ENCODE peak calls at places on chromosomes 6 and 20, in ten cellular contexts. One of them, this sample, is unnamed. For H3K36me3, the result is how much of the 10 kb centered on the place peaks cover.

GRCh38 chr20:49037962-49038387 is 8.1 kb upstream of the CSE1L start:
- DNase-seq in CD4-positive, CD25-positive, alpha-beta regulatory T cell: no peak
- DNase-seq in aorta: no peak
- DNase-seq in neuronal stem cell: no peak
- DNase-seq in upper lobe of right lung: no peak
- DNase-seq in mesenchymal stem cell: peak
- DNase-seq in lung: no peak
- DNase-seq in CD8-positive, alpha-beta T cell: no peak
- DNase-seq in psoas muscle: no peak
- DNase-seq in astrocyte: peak
- DNase-seq in this sample: no peak

GRCh38 chr6:33577106-33577535 is 3.0 kb downstream of the BAK1 start:
- DNase-seq in CD8-positive, alpha-beta T cell: no peak
- DNase-seq in lung: peak
- DNase-seq in CD4-positive, CD25-positive, alpha-beta regulatory T cell: peak
- DNase-seq in neuronal stem cell: no peak
- DNase-seq in psoas muscle: peak
- DNase-seq in upper lobe of right lung: peak
- DNase-seq in mesenchymal stem cell: no peak
- DNase-seq in aorta: peak
- DNase-seq in astrocyte: no peak
- DNase-seq in this sample: no peak

GRCh38 chr6:98835149-98836024 is 1.0 kb downstream of the POU3F2 start:
- DNase-seq in astrocyte: peak
- DNase-seq in mesenchymal stem cell: no peak
- DNase-seq in upper lobe of right lung: no peak
- DNase-seq in neuronal stem cell: peak
- DNase-seq in aorta: peak
- DNase-seq in CD8-positive, alpha-beta T cell: no peak
- DNase-seq in lung: no peak
- DNase-seq in psoas muscle: no peak
- DNase-seq in CD4-positive, CD25-positive, alpha-beta regulatory T cell: no peak
- DNase-seq in this sample: no peak

GRCh38 chr6:44854712-44855111 is 467.2 kb downstream of the CDC5L start:
- DNase-seq in astrocyte: no peak
- DNase-seq in upper lobe of right lung: no peak
- DNase-seq in CD8-positive, alpha-beta T cell: no peak
- DNase-seq in lung: no peak
- DNase-seq in psoas muscle: no peak
- DNase-seq in CD4-positive, CD25-positive, alpha-beta regulatory T cell: no peak
- DNase-seq in mesenchymal stem cell: no peak
- DNase-seq in neuronal stem cell: no peak
- DNase-seq in aorta: no peak
- DNase-seq in this sample: no peak

GRCh38 chr6:122753688-122754056 is 25.8 kb upstream of the FABP7 start:
- DNase-seq in upper lobe of right lung: no peak
- DNase-seq in astrocyte: peak
- DNase-seq in CD4-positive, CD25-positive, alpha-beta regulatory T cell: no peak
- DNase-seq in mesenchymal stem cell: no peak
- DNase-seq in neuronal stem cell: no peak
- DNase-seq in aorta: no peak
- DNase-seq in lung: peak
- DNase-seq in CD8-positive, alpha-beta T cell: no peak
- DNase-seq in psoas muscle: no peak
- DNase-seq in this sample: peak

GRCh38 chr20:2304180-2304579 is 8.4 kb downstream of the TGM3 start:
- DNase-seq in lung: no peak
- DNase-seq in psoas muscle: no peak
- DNase-seq in CD4-positive, CD25-positive, alpha-beta regulatory T cell: no peak
- DNase-seq in aorta: no peak
- DNase-seq in astrocyte: no peak
- DNase-seq in CD8-positive, alpha-beta T cell: no peak
- DNase-seq in neuronal stem cell: no peak
- DNase-seq in upper lobe of right lung: no peak
- DNase-seq in mesenchymal stem cell: no peak
- DNase-seq in this sample: no peak

GRCh38 chr6:84967389-84967788 is 203.0 kb upstream of the TBX18 start:
- DNase-seq in CD8-positive, alpha-beta T cell: no peak
- DNase-seq in neuronal stem cell: no peak
- DNase-seq in CD4-positive, CD25-positive, alpha-beta regulatory T cell: no peak
- DNase-seq in mesenchymal stem cell: peak
- DNase-seq in upper lobe of right lung: no peak
- DNase-seq in psoas muscle: no peak
- DNase-seq in aorta: no peak
- DNase-seq in lung: no peak
- DNase-seq in astrocyte: no peak
- DNase-seq in this sample: peak

GRCh38 chr6:73180076-73180717 is 45.1 kb downstream of the KHDC1L start:
- DNase-seq in CD8-positive, alpha-beta T cell: no peak
- DNase-seq in aorta: no peak
- DNase-seq in psoas muscle: no peak
- DNase-seq in mesenchymal stem cell: no peak
- DNase-seq in astrocyte: peak
- DNase-seq in lung: no peak
- DNase-seq in neuronal stem cell: no peak
- DNase-seq in CD4-positive, CD25-positive, alpha-beta regulatory T cell: no peak
- DNase-seq in upper lobe of right lung: no peak
- DNase-seq in this sample: peak

GRCh38 chr6:158774734-158775449 is 44.3 kb downstream of the EZR start:
- DNase-seq in psoas muscle: no peak
- DNase-seq in CD8-positive, alpha-beta T cell: no peak
- DNase-seq in upper lobe of right lung: no peak
- DNase-seq in lung: no peak
- DNase-seq in CD4-positive, CD25-positive, alpha-beta regulatory T cell: no peak
- DNase-seq in astrocyte: no peak
- DNase-seq in aorta: no peak
- DNase-seq in neuronal stem cell: no peak
- DNase-seq in mesenchymal stem cell: no peak
- DNase-seq in this sample: no peak

GRCh38 chr6:158776737-158777136 is 42.4 kb downstream of the EZR start:
- DNase-seq in CD8-positive, alpha-beta T cell: no peak
- DNase-seq in psoas muscle: no peak
- DNase-seq in aorta: no peak
- DNase-seq in neuronal stem cell: no peak
- DNase-seq in upper lobe of right lung: no peak
- DNase-seq in CD4-positive, CD25-positive, alpha-beta regulatory T cell: no peak
- DNase-seq in lung: no peak
- DNase-seq in astrocyte: no peak
- DNase-seq in mesenchymal stem cell: no peak
- DNase-seq in this sample: no peak

GRCh38 chr6:158773581-158774449 is 45.4 kb downstream of the EZR start:
- DNase-seq in astrocyte: no peak
- DNase-seq in lung: no peak
- DNase-seq in CD4-positive, CD25-positive, alpha-beta regulatory T cell: no peak
- DNase-seq in mesenchymal stem cell: no peak
- DNase-seq in CD8-positive, alpha-beta T cell: no peak
- DNase-seq in aorta: no peak
- DNase-seq in upper lobe of right lung: no peak
- DNase-seq in neuronal stem cell: no peak
- DNase-seq in psoas muscle: no peak
- DNase-seq in this sample: no peak

GRCh38 chr6:158777510-158777909 is 41.7 kb downstream of the EZR start:
- DNase-seq in lung: no peak
- DNase-seq in psoas muscle: no peak
- DNase-seq in aorta: no peak
- DNase-seq in upper lobe of right lung: no peak
- DNase-seq in astrocyte: no peak
- DNase-seq in CD4-positive, CD25-positive, alpha-beta regulatory T cell: no peak
- DNase-seq in mesenchymal stem cell: no peak
- DNase-seq in CD8-positive, alpha-beta T cell: no peak
- DNase-seq in neuronal stem cell: no peak
- DNase-seq in this sample: no peak

DNA sequence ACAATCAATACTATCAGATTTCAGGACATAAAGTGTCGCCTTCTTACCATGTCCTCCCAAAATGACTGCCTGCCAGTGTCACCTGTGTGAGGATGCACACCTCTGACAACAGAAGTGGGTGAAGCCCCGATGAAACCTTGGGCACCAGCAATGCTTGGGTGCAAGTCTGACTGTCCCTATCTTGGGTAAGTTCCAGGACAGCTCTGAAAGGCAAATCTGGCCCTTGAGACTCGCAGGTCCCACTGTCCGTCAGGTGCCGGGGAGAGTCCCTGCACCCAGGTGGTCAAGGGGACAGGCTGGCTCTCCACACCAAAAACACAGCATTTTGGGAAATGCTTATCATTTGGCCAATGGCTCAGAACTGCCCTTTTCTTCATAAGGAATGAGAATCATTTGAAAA is 43.3 kb downstream of the EZR start:
- DNase-seq in mesenchymal stem cell: no peak
- DNase-seq in psoas muscle: no peak
- DNase-seq in CD4-positive, CD25-positive, alpha-beta regulatory T cell: no peak
- DNase-seq in upper lobe of right lung: no peak
- DNase-seq in astrocyte: no peak
- DNase-seq in lung: no peak
- DNase-seq in neuronal stem cell: no peak
- DNase-seq in aorta: no peak
- DNase-seq in CD8-positive, alpha-beta T cell: no peak
- DNase-seq in this sample: no peak
- H3K36me3 ChIP-seq in mesenchymal stem cell: under half
- H3K36me3 ChIP-seq in psoas muscle: under half
- H3K36me3 ChIP-seq in CD4-positive, CD25-positive, alpha-beta regulatory T cell: half or more
- H3K36me3 ChIP-seq in upper lobe of right lung: half or more
- H3K36me3 ChIP-seq in astrocyte: under half
- H3K36me3 ChIP-seq in lung: under half
- H3K36me3 ChIP-seq in neuronal stem cell: half or more
- H3K36me3 ChIP-seq in aorta: under half
- H3K36me3 ChIP-seq in CD8-positive, alpha-beta T cell: half or more
- H3K36me3 ChIP-seq in this sample: under half

GRCh38 chr6:5471044-5471443 is 209.7 kb downstream of the FARS2 start:
- DNase-seq in psoas muscle: peak
- DNase-seq in neuronal stem cell: peak
- DNase-seq in upper lobe of right lung: peak
- DNase-seq in CD8-positive, alpha-beta T cell: peak
- DNase-seq in lung: peak
- DNase-seq in CD4-positive, CD25-positive, alpha-beta regulatory T cell: peak
- DNase-seq in aorta: no peak
- DNase-seq in astrocyte: no peak
- DNase-seq in mesenchymal stem cell: peak
- DNase-seq in this sample: peak

GRCh38 chr6:5469101-5469846 is 208.0 kb downstream of the FARS2 start:
- DNase-seq in astrocyte: no peak
- DNase-seq in psoas muscle: no peak
- DNase-seq in CD4-positive, CD25-positive, alpha-beta regulatory T cell: no peak
- DNase-seq in upper lobe of right lung: no peak
- DNase-seq in aorta: no peak
- DNase-seq in neuronal stem cell: no peak
- DNase-seq in lung: no peak
- DNase-seq in mesenchymal stem cell: peak
- DNase-seq in CD8-positive, alpha-beta T cell: no peak
- DNase-seq in this sample: no peak

GRCh38 chr6:5468586-5468985 is 207.3 kb downstream of the FARS2 start:
- DNase-seq in psoas muscle: no peak
- DNase-seq in lung: no peak
- DNase-seq in neuronal stem cell: no peak
- DNase-seq in CD8-positive, alpha-beta T cell: no peak
- DNase-seq in CD4-positive, CD25-positive, alpha-beta regulatory T cell: no peak
- DNase-seq in aorta: no peak
- DNase-seq in mesenchymal stem cell: peak
- DNase-seq in upper lobe of right lung: no peak
- DNase-seq in astrocyte: no peak
- DNase-seq in this sample: peak

GRCh38 chr6:5472583-5472982 is 211.3 kb downstream of the FARS2 start:
- DNase-seq in CD4-positive, CD25-positive, alpha-beta regulatory T cell: no peak
- DNase-seq in mesenchymal stem cell: no peak
- DNase-seq in astrocyte: no peak
- DNase-seq in psoas muscle: no peak
- DNase-seq in aorta: no peak
- DNase-seq in upper lobe of right lung: no peak
- DNase-seq in neuronal stem cell: no peak
- DNase-seq in CD8-positive, alpha-beta T cell: no peak
- DNase-seq in lung: no peak
- DNase-seq in this sample: no peak

DNA sequence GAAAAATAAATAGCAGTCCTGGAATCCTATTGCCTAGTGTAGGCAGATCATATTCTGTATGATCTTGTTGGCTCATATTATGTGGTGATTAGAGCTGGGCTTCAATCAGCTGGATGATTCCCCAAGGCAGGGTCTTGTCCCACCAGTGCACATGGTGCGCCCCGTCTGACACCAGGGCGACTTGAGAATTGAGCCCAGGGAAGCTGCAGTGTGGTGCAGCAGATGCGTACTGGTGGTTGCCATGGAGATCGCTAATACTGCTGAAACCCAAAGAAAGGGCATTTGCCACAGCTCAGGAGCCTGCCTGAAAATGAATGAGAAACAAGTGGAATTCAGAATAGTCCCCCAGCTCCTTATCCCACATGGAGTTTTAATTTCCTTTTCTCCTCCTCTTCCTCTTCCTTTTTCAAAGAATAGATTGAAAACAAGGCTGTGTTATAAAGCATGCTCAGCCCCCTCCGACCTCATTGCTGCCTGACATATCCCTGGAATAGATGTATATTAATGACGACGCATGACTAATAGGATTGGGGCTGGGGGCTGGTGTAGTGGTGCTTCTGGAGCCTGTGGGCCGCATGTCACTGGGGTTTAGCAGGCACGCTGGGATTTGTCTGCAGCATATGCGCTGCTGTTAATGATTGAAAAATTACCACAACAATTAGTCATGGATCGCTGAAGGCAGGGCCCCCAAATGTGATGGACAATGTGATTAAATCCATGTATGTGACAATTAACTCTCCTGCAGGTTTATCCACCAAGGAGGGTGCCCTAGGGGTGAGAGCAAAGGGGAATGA is 210.5 kb downstream of the FARS2 start:
- DNase-seq in mesenchymal stem cell: peak
- DNase-seq in upper lobe of right lung: no peak
- DNase-seq in lung: no peak
- DNase-seq in aorta: no peak
- DNase-seq in astrocyte: peak
- DNase-seq in psoas muscle: no peak
- DNase-seq in CD4-positive, CD25-positive, alpha-beta regulatory T cell: no peak
- DNase-seq in CD8-positive, alpha-beta T cell: no peak
- DNase-seq in neuronal stem cell: peak
- DNase-seq in this sample: no peak
- H3K4me3 ChIP-seq in mesenchymal stem cell: no peak
- H3K4me3 ChIP-seq in upper lobe of right lung: no peak
- H3K4me3 ChIP-seq in lung: no peak
- H3K4me3 ChIP-seq in aorta: no peak
- H3K4me3 ChIP-seq in astrocyte: peak
- H3K4me3 ChIP-seq in psoas muscle: no peak
- H3K4me3 ChIP-seq in CD4-positive, CD25-positive, alpha-beta regulatory T cell: no peak
- H3K4me3 ChIP-seq in CD8-positive, alpha-beta T cell: no peak
- H3K4me3 ChIP-seq in neuronal stem cell: no peak
- H3K4me3 ChIP-seq in this sample: no peak

DNA sequence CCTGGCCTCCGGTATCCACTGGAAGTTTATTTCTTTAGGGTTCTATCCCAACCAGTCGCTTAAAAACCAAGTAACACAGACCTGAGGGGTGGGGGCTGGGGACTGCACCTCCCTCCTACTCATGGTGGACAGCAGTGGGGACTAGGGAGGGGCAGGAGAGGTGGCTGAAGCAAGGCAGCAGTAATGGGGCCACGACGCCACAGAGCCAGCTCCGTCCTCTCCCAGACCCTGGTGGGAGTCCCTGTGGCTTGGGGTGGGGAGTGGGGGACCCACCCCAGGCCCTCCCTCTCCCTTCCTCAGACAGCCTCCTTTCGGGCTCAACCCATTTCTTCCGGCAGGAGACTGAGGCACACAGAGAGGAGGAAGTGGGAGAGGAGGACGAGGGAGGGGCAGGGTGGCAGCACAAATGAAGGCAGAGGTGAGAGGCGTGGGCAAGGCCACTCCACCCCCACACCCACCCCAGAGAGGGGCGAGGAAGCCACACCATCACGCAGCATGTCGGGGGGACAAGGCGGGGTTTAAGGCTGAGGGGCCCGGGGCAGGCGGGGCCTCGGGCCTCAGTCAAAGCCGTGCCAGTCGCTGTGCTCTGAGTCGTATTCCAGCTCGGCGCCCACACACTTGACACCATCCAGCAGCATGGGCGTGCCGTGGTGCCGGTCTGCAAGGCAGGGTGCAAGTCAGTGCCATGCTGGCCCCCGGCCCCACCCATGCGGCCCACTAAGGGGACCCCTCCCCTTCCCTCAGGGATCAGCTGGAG is 13.9 kb downstream of the ADISSP start:
- DNase-seq in CD8-positive, alpha-beta T cell: no peak
- DNase-seq in neuronal stem cell: no peak
- DNase-seq in aorta: no peak
- DNase-seq in lung: no peak
- DNase-seq in astrocyte: no peak
- DNase-seq in psoas muscle: no peak
- DNase-seq in CD4-positive, CD25-positive, alpha-beta regulatory T cell: no peak
- DNase-seq in mesenchymal stem cell: no peak
- DNase-seq in upper lobe of right lung: no peak
- DNase-seq in this sample: no peak
- H3K36me3 ChIP-seq in CD8-positive, alpha-beta T cell: under half
- H3K36me3 ChIP-seq in neuronal stem cell: under half
- H3K36me3 ChIP-seq in aorta: under half
- H3K36me3 ChIP-seq in lung: under half
- H3K36me3 ChIP-seq in astrocyte: under half
- H3K36me3 ChIP-seq in psoas muscle: under half
- H3K36me3 ChIP-seq in CD4-positive, CD25-positive, alpha-beta regulatory T cell: under half
- H3K36me3 ChIP-seq in mesenchymal stem cell: under half
- H3K36me3 ChIP-seq in upper lobe of right lung: under half
- H3K36me3 ChIP-seq in this sample: under half

GRCh38 chr20:41340327-41341055 is at the start of gene LPIN3:
- DNase-seq in CD8-positive, alpha-beta T cell: no peak
- DNase-seq in psoas muscle: peak
- DNase-seq in astrocyte: peak
- DNase-seq in aorta: peak
- DNase-seq in lung: peak
- DNase-seq in upper lobe of right lung: peak
- DNase-seq in CD4-positive, CD25-positive, alpha-beta regulatory T cell: peak
- DNase-seq in mesenchymal stem cell: peak
- DNase-seq in neuronal stem cell: peak
- DNase-seq in this sample: peak
- H3K4me3 ChIP-seq in CD8-positive, alpha-beta T cell: peak
- H3K4me3 ChIP-seq in psoas muscle: peak
- H3K4me3 ChIP-seq in astrocyte: peak
- H3K4me3 ChIP-seq in aorta: peak
- H3K4me3 ChIP-seq in lung: peak
- H3K4me3 ChIP-seq in upper lobe of right lung: peak
- H3K4me3 ChIP-seq in CD4-positive, CD25-positive, alpha-beta regulatory T cell: peak
- H3K4me3 ChIP-seq in mesenchymal stem cell: peak
- H3K4me3 ChIP-seq in neuronal stem cell: peak
- H3K4me3 ChIP-seq in this sample: peak

This sample was measured in adipocyte.